ENCODE peak calls at places on chromosomes 12 and 14, in five cellular contexts. N is LHCN-M2; Y is activated CD8-positive, alpha-beta memory T cell treated with anti-CD3 and anti-CD28 coated beads, Interleukin-2, amount 50 U/mL, for 4 hours; W is posterior cingulate gyrus; T is A549. L is an unnamed sample.

GRCh38 chr12:131636940-131637750 is 73.7 kb upstream of the SFSWAP start:
- DNase-seq in N (no peak), Y (no peak), W (no peak), T (no peak), L (no peak)

GRCh38 chr12:56192582-56192981 is 3.3 kb upstream of the SMARCC2 start:
- DNase-seq in N (no peak), Y (no peak), W (no peak), T (no peak), L (no peak)

GRCh38 chr12:84128117-84128991 is 784.2 kb downstream of the SLC6A15 start:
- DNase-seq in N (no peak), Y (no peak), W (peak), T (no peak), L (no peak)

GRCh38 chr12:101174576-101174975 is 35.5 kb downstream of the SLC5A8 start:
- DNase-seq in N (no peak), Y (no peak), W (no peak), T (no peak), L (no peak)

GRCh38 chr14:55562135-55562534 is 17.9 kb upstream of the KTN1 start:
- DNase-seq in N (peak), Y (no peak), W (no peak), T (no peak), L (no peak)

GRCh38 chr14:102749833-102750775 is 27.1 kb upstream of the TRAF3 start:
- DNase-seq in N (no peak), Y (no peak), W (no peak), T (no peak), L (no peak)

GRCh38 chr12:121748571-121749265 is 36.2 kb downstream of the TMEM120B start:
- DNase-seq in N (peak), Y (peak), W (no peak), T (peak), L (peak)

GRCh38 chr12:77847060-77847541 is 16.4 kb downstream of the NAV3 start:
- DNase-seq in N (peak), Y (no peak), W (no peak), T (no peak), L (no peak)

GRCh38 chr14:99121027-99121875 is 150.7 kb downstream of the BCL11B start:
- DNase-seq in N (no peak), Y (no peak), W (no peak), T (no peak), L (peak)

GRCh38 chr12:53737951-53738833 is 10.9 kb upstream of the CALCOCO1 start:
- DNase-seq in N (no peak), Y (peak), W (no peak), T (no peak), L (peak)

GRCh38 chr14:90818715-90819114 is 2.5 kb upstream of the TTC7B start:
- DNase-seq in N (no peak), Y (no peak), W (peak), T (no peak), L (no peak)

GRCh38 chr12:49622501-49623141 is 740 bp upstream of the PRPF40B start:
- DNase-seq in N (peak), Y (peak), W (no peak), T (peak), L (peak)

GRCh38 chr14:85575617-85575898 is 45.6 kb downstream of the FLRT2 start:
- DNase-seq in N (no peak), Y (no peak), W (no peak), T (no peak), L (no peak)

GRCh38 chr14:103894034-103894722 is 34.1 kb upstream of the TDRD9 start:
- DNase-seq in N (no peak), Y (no peak), W (no peak), T (no peak), L (no peak)

GRCh38 chr14:73786942-73787759 is 64.5 kb upstream of the PTGR2 start:
- DNase-seq in N (no peak), Y (peak), W (peak), T (no peak), L (peak)

GRCh38 chr14:59836116-59836515 is 34.5 kb downstream of the RTN1 start:
- DNase-seq in N (peak), Y (no peak), W (no peak), T (no peak), L (no peak)

GRCh38 chr14:80146941-80147340 is 64.4 kb downstream of the DIO2 start:
- DNase-seq in N (no peak), Y (no peak), W (no peak), T (no peak), L (no peak)

GRCh38 chr14:75301666-75302325 is 23.2 kb downstream of the FOS start:
- DNase-seq in N (peak), Y (no peak), W (no peak), T (no peak), L (no peak)

GRCh38 chr12:7493006-7493405 is 10.6 kb downstream of the CD163 start:
- DNase-seq in N (no peak), Y (no peak), W (no peak), T (no peak), L (no peak)

GRCh38 chr12:67650127-67650495 is 1.6 kb downstream of the DYRK2 start:
- DNase-seq in N (peak), Y (no peak), W (no peak), T (peak), L (no peak)

GRCh38 chr12:110010853-110011835 is 11.9 kb downstream of the ANKRD13A start:
- DNase-seq in N (no peak), Y (no peak), W (no peak), T (no peak), L (no peak)

GRCh38 chr12:64184216-64184615 is 37.9 kb downstream of the KICS2 start:
- DNase-seq in N (peak), Y (no peak), W (no peak), T (no peak), L (no peak)

GRCh38 chr14:31229638-31230229 is 22.1 kb upstream of the HECTD1 start:
- DNase-seq in N (peak), Y (no peak), W (no peak), T (peak), L (no peak)

GRCh38 chr12:66942741-66943465 is 264.0 kb upstream of the GRIP1 start:
- DNase-seq in N (no peak), Y (no peak), W (no peak), T (no peak), L (no peak)

GRCh38 chr14:66503532-66503931 is 4.4 kb upstream of the GPHN start:
- DNase-seq in N (no peak), Y (no peak), W (no peak), T (no peak), L (no peak)

GRCh38 chr12:91396296-91396695 is 213.7 kb upstream of the DCN start:
- DNase-seq in N (no peak), Y (no peak), W (no peak), T (no peak), L (no peak)

GRCh38 chr14:95480109-95480886 is 36.2 kb downstream of the SYNE3 start:
- DNase-seq in N (peak), Y (peak), W (no peak), T (no peak), L (peak)

GRCh38 chr12:15522574-15523187 is 200.4 kb downstream of the PTPRO start:
- DNase-seq in N (peak), Y (no peak), W (no peak), T (peak), L (no peak)

GRCh38 chr12:26971963-26972362 is 33.7 kb downstream of the FGFR1OP2 start:
- DNase-seq in N (no peak), Y (peak), W (no peak), T (no peak), L (peak)

GRCh38 chr14:71439247-71439646 is 493.0 kb upstream of the RGS6 start:
- DNase-seq in N (no peak), Y (no peak), W (no peak), T (no peak), L (no peak)

GRCh38 chr14:64612021-64612380 is 62.2 kb downstream of the PPP1R36 start:
- DNase-seq in N (peak), Y (no peak), W (no peak), T (peak), L (no peak)

GRCh38 chr12:115815924-115816323 is 461.6 kb downstream of the MED13L start:
- DNase-seq in N (no peak), Y (no peak), W (no peak), T (no peak), L (no peak)

GRCh38 chr12:12877789-12878455 is 13.4 kb upstream of the GPRC5A start:
- DNase-seq in N (no peak), Y (no peak), W (no peak), T (no peak), L (no peak)

GRCh38 chr12:15209782-15210181 is 11.4 kb downstream of the RERG start:
- DNase-seq in N (peak), Y (no peak), W (no peak), T (no peak), L (no peak)

GRCh38 chr12:23555808-23556207 is 393.7 kb downstream of the SOX5 start:
- DNase-seq in N (no peak), Y (no peak), W (no peak), T (no peak), L (no peak)

GRCh38 chr12:9754984-9755383 is 5.7 kb downstream of the CD69 start:
- DNase-seq in N (no peak), Y (no peak), W (no peak), T (no peak), L (no peak)

GRCh38 chr14:20417250-20418186 is 4.2 kb upstream of the TEP1 start:
- DNase-seq in N (no peak), Y (no peak), W (no peak), T (no peak), L (no peak)

L was measured in activated effector memory CD4-positive, alpha-beta T cell treated with anti-CD3 and anti-CD28 coated beads, Interleukin-2, amount 50 U/mL, for 16 hours.